ENCODE peak calls at places on chromosomes 7 and 10, in ten cellular contexts. A, L, P, Y, T, Q, U, N, R and C are unnamed samples.

GRCh38 chr10:26798298-26798697 is 62.5 kb downstream of the ABI1 start:
- DNase-seq in A (no peak), Q (no peak), N (no peak), T (no peak), U (no peak), L (no peak), P (no peak), Y (no peak), R (no peak), C (no peak)

GRCh38 chr10:129949411-129950335 is 14.4 kb downstream of the EBF3 start:
- DNase-seq in L (peak), N (no peak), Q (no peak), Y (peak), T (no peak), U (no peak), R (no peak), P (no peak), A (no peak), C (no peak)

GRCh38 chr7:55130079-55130476 is 111.3 kb downstream of the EGFR start:
- DNase-seq in L (no peak), U (no peak), Q (no peak), N (no peak), Y (no peak), A (no peak), T (no peak), P (no peak), R (no peak), C (no peak)

GRCh38 chr7:76260171-76260703 is 42.2 kb upstream of the HSPB1 start:
- DNase-seq in Q (no peak), P (peak), U (no peak), N (no peak), A (peak), T (peak), L (peak), Y (peak), R (no peak), C (no peak)

GRCh38 chr10:87767253-87767652 is 50.8 kb downstream of the ATAD1 start:
- DNase-seq in U (no peak), R (no peak), L (no peak), P (no peak), A (no peak), N (no peak), T (no peak), Q (no peak), Y (peak), C (no peak)

GRCh38 chr7:74355091-74355490 is 65.9 kb downstream of the CLIP2 start:
- DNase-seq in R (no peak), Y (no peak), P (no peak), L (no peak), T (no peak), N (peak), A (peak), U (no peak), Q (peak), C (no peak)

GRCh38 chr10:112650588-112651030 is 203.6 kb downstream of the VTI1A start:
- DNase-seq in L (no peak), R (no peak), P (no peak), T (no peak), U (no peak), Y (no peak), Q (no peak), N (no peak), A (peak), C (no peak)

GRCh38 chr7:150435047-150435389 is 15.4 kb upstream of the GIMAP8 start:
- DNase-seq in Q (no peak), P (no peak), L (no peak), N (no peak), Y (no peak), T (no peak), R (no peak), U (no peak), A (no peak), C (no peak)

GRCh38 chr10:85995791-85996190 is 370.8 kb downstream of the GRID1 start:
- DNase-seq in N (no peak), R (no peak), Y (peak), A (peak), P (no peak), U (no peak), L (peak), Q (no peak), T (peak), C (no peak)

GRCh38 chr10:129764901-129765663 is 199.0 kb downstream of the EBF3 start:
- DNase-seq in U (no peak), Y (no peak), R (no peak), T (no peak), L (no peak), Q (no peak), N (no peak), A (no peak), P (no peak), C (no peak)

GRCh38 chr7:102312317-102312716 is 25.6 kb downstream of the SH2B2 start:
- DNase-seq in Q (no peak), R (no peak), L (no peak), P (no peak), U (no peak), A (no peak), T (no peak), N (no peak), Y (no peak), C (no peak)

GRCh38 chr10:91909178-91909677 is at the start of gene FGFBP3:
- DNase-seq in R (no peak), N (no peak), P (peak), T (no peak), L (peak), Q (no peak), U (no peak), Y (peak), A (peak), C (no peak)

GRCh38 chr7:142681693-142682092 is 67.6 kb upstream of the PRSS1 start:
- DNase-seq in A (no peak), L (no peak), N (no peak), Y (no peak), U (no peak), P (no peak), Q (no peak), R (no peak), T (no peak), C (no peak)

GRCh38 chr7:46633200-46633599 is 712.1 kb upstream of the IGFBP3 start:
- DNase-seq in P (no peak), A (no peak), U (no peak), R (no peak), N (no peak), T (no peak), Y (no peak), L (no peak), Q (no peak), C (no peak)

GRCh38 chr10:117721883-117722282 is 179.3 kb downstream of the EMX2 start:
- DNase-seq in N (no peak), U (no peak), R (no peak), A (no peak), Y (no peak), L (no peak), P (no peak), Q (no peak), T (no peak), C (no peak)

GRCh38 chr10:128018236-128018635 is 108.0 kb downstream of the MKI67 start:
- DNase-seq in N (no peak), R (no peak), Y (no peak), P (no peak), A (no peak), Q (no peak), U (no peak), L (no peak), T (no peak), C (no peak)

GRCh38 chr7:66535414-66536329 is 93.0 kb upstream of the KCTD7 start:
- DNase-seq in L (no peak), U (no peak), R (no peak), T (no peak), P (no peak), N (no peak), A (no peak), Q (no peak), Y (no peak), C (no peak)

GRCh38 chr10:9786101-9786500 is 1231.6 kb upstream of the CELF2 start:
- DNase-seq in A (peak), N (no peak), Y (no peak), L (no peak), U (no peak), P (no peak), R (no peak), Q (peak), T (no peak), C (no peak)

GRCh38 chr10:70925377-70926214 is 37.2 kb upstream of the PCBD1 start:
- DNase-seq in N (no peak), T (peak), A (peak), Y (peak), P (peak), U (peak), Q (no peak), L (peak), R (no peak), C (no peak)